ENCODE peak calls at places on chromosomes 4 and X, in four cellular contexts. One of them, this sample, is unnamed.

GRCh38 chrX:110316351-110317078 is 1.4 kb downstream of the AMMECR1 start:
- DNase-seq in HepG2: no peak
- DNase-seq in GM12878: no peak
- DNase-seq in K562: peak
- DNase-seq in this sample: no peak

GRCh38 chrX:104137496-104137895 is 19.3 kb downstream of the SLC25A53 start:
- DNase-seq in HepG2: no peak
- DNase-seq in GM12878: no peak
- DNase-seq in K562: peak
- DNase-seq in this sample: peak

GRCh38 chrX:7139202-7140081 is 8.1 kb upstream of the STS start:
- DNase-seq in HepG2: no peak
- DNase-seq in GM12878: no peak
- DNase-seq in K562: no peak
- DNase-seq in this sample: no peak

GRCh38 chrX:103101280-103102042 is 8.5 kb upstream of the NXF3 start:
- DNase-seq in HepG2: peak
- DNase-seq in GM12878: no peak
- DNase-seq in K562: peak
- DNase-seq in this sample: no peak

GRCh38 chrX:132491191-132491590 is 2.4 kb upstream of the MBNL3 start:
- DNase-seq in HepG2: peak
- DNase-seq in GM12878: no peak
- DNase-seq in K562: no peak
- DNase-seq in this sample: no peak

GRCh38 chrX:153450949-153451277 is 5.1 kb upstream of the TREX2 start:
- DNase-seq in HepG2: no peak
- DNase-seq in GM12878: no peak
- DNase-seq in K562: no peak
- DNase-seq in this sample: no peak

GRCh38 chr4:6227412-6228157 is 27.2 kb upstream of the JAKMIP1 start:
- DNase-seq in HepG2: no peak
- DNase-seq in GM12878: no peak
- DNase-seq in K562: no peak
- DNase-seq in this sample: no peak

GRCh38 chrX:68146054-68146453 is 287.2 kb downstream of the OPHN1 start:
- DNase-seq in HepG2: peak
- DNase-seq in GM12878: no peak
- DNase-seq in K562: peak
- DNase-seq in this sample: peak

GRCh38 chr4:18012115-18012806 is 9.3 kb downstream of the LCORL start:
- DNase-seq in HepG2: no peak
- DNase-seq in GM12878: no peak
- DNase-seq in K562: peak
- DNase-seq in this sample: no peak

GRCh38 chrX:153776611-153777045 is 4.2 kb upstream of the SRPK3 start:
- DNase-seq in HepG2: no peak
- DNase-seq in GM12878: no peak
- DNase-seq in K562: peak
- DNase-seq in this sample: no peak

GRCh38 chrX:20067709-20068315 is 48.9 kb downstream of the MAP7D2 start:
- DNase-seq in HepG2: no peak
- DNase-seq in GM12878: no peak
- DNase-seq in K562: peak
- DNase-seq in this sample: peak

GRCh38 chrX:37714479-37714878 is 28.9 kb downstream of the XK start:
- DNase-seq in HepG2: no peak
- DNase-seq in GM12878: no peak
- DNase-seq in K562: no peak
- DNase-seq in this sample: no peak

GRCh38 chr4:151039733-151040132 is 24.6 kb upstream of the LRBA start:
- DNase-seq in HepG2: no peak
- DNase-seq in GM12878: no peak
- DNase-seq in K562: no peak
- DNase-seq in this sample: no peak

GRCh38 chrX:54891573-54891972 is 29.1 kb upstream of the TRO start:
- DNase-seq in HepG2: peak
- DNase-seq in GM12878: no peak
- DNase-seq in K562: peak
- DNase-seq in this sample: peak

GRCh38 chr4:92234393-92235176 is 69.2 kb upstream of the GRID2 start:
- DNase-seq in HepG2: peak
- DNase-seq in GM12878: no peak
- DNase-seq in K562: no peak
- DNase-seq in this sample: peak

DNA sequence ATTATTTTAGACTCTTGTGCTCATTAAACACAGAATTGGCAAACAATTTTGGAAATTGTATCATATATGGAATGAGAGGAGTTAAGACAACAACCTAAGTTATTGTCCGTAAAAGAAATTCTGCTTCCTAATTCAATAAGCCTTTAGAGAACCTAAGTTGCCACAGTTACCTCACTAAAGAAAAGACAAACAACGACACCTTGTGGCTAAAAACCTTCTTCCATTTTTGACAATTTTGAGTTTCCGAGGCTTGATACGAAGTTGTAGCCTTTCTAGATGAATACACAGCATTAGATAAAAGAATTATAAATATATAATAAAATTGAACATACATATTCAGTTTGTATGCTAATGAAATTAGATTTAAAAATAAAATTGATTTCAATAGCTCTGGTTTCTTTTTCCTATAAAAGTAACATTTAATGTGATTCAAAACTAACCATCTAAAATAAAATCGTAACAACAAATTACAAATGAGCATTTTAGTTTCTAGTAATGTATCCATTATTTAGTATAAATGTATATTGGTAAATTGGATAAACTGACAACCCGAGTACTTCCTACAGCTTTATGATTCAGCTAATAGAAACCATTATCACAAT is 275.1 kb downstream of the GPM6A start:
- DNase-seq in HepG2: peak
- DNase-seq in GM12878: peak
- DNase-seq in K562: peak
- DNase-seq in this sample: peak
- TF ChIP-seq SP1 in HepG2: no peak
- TF ChIP-seq SP1 in GM12878: no peak
- TF ChIP-seq SP1 in K562: no peak
- TF ChIP-seq SP1 in this sample: no peak

GRCh38 chrX:21373637-21374162 is 518 bp upstream of the CNKSR2 start:
- DNase-seq in HepG2: no peak
- DNase-seq in GM12878: no peak
- DNase-seq in K562: no peak
- DNase-seq in this sample: no peak
- TF ChIP-seq REST in HepG2: no peak
- TF ChIP-seq REST in GM12878: no peak
- TF ChIP-seq REST in K562: no peak
- TF ChIP-seq REST in this sample: no peak

GRCh38 chr4:1169691-1170096 is 2.7 kb downstream of the SPON2 start:
- DNase-seq in HepG2: no peak
- DNase-seq in GM12878: no peak
- DNase-seq in K562: no peak
- DNase-seq in this sample: no peak
- TF ChIP-seq ZBTB33 in HepG2: peak
- TF ChIP-seq ZBTB33 in GM12878: no peak
- TF ChIP-seq ZBTB33 in K562: no peak
- TF ChIP-seq ZBTB33 in this sample: no peak

GRCh38 chr4:1558205-1558604 is 125.9 kb downstream of the FAM53A start:
- DNase-seq in HepG2: no peak
- DNase-seq in GM12878: no peak
- DNase-seq in K562: no peak
- DNase-seq in this sample: no peak

GRCh38 chr4:1554246-1554875 is 129.8 kb downstream of the FAM53A start:
- DNase-seq in HepG2: no peak
- DNase-seq in GM12878: no peak
- DNase-seq in K562: no peak
- DNase-seq in this sample: no peak

GRCh38 chr4:1554876-1555265 is 129.2 kb downstream of the FAM53A start:
- DNase-seq in HepG2: no peak
- DNase-seq in GM12878: no peak
- DNase-seq in K562: no peak
- DNase-seq in this sample: no peak

GRCh38 chr4:1557221-1557597 is 126.9 kb downstream of the FAM53A start:
- DNase-seq in HepG2: no peak
- DNase-seq in GM12878: no peak
- DNase-seq in K562: no peak
- DNase-seq in this sample: no peak

DNA sequence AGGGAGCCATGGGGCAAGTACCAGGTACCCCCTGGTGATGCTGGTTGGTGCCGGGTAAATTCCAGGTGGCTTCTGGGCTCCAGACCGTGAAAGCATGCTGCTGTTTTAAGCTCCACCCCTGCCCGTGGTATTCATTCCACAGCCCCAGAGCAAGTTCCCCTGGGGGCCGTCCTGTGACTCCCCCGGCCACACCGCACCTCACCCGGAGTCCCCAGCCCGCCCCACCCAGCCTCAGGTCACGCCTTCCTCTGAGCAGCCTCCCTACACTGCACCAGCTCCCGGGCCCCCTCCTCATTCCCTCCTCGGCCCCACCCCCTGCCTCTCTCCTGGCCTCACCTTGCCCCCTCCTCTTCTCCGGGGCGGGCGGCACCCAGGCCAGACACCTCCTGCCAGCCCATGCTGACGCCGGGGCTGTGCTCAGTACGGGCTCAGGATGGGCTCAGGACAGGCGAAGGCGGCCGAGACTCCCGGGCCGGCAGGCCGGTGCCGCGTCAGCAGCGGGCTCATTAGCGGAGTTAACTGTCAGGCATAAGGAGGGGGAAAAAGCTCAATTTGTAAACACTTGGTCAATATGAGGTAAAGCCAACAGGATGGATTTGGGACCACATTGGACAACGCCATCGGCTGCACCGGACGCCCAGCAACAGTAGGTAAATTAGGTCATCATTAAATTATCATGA is 127.4 kb downstream of the FAM53A start:
- DNase-seq in HepG2: no peak
- DNase-seq in GM12878: no peak
- DNase-seq in K562: no peak
- DNase-seq in this sample: no peak
- TF ChIP-seq SP1 in HepG2: no peak
- TF ChIP-seq SP1 in GM12878: no peak
- TF ChIP-seq SP1 in K562: no peak
- TF ChIP-seq SP1 in this sample: no peak

GRCh38 chr4:38071801-38072567 is 111.8 kb downstream of the PTTG2 start:
- DNase-seq in HepG2: peak
- DNase-seq in GM12878: no peak
- DNase-seq in K562: no peak
- DNase-seq in this sample: no peak
- TF ChIP-seq REST in HepG2: no peak
- TF ChIP-seq REST in GM12878: no peak
- TF ChIP-seq REST in K562: no peak
- TF ChIP-seq REST in this sample: no peak

This sample was measured in HCT116.